ENCODE peak calls at places on chromosomes 12 and 14, in five cellular contexts. U is NCI-H2107; O is effector memory CD8-positive, alpha-beta T cell; V is CD4-positive, alpha-beta T cell; E is H7. I is an unnamed sample.

GRCh38 chr12:57008113-57008687 is 1.9 kb upstream of the ZBTB39 start:
- DNase-seq in U (peak), O (peak), V (no peak), E (peak), I (no peak)

GRCh38 chr14:55454264-55455151 is 14.1 kb upstream of the TBPL2 start:
- DNase-seq in U (peak), O (no peak), V (no peak), E (no peak), I (no peak)

GRCh38 chr14:54300881-54301280 is 95.9 kb upstream of the CDKN3 start:
- DNase-seq in U (no peak), O (no peak), V (no peak), E (no peak), I (no peak)

GRCh38 chr12:127306604-127307215 is 960.3 kb upstream of the TMEM132C start:
- DNase-seq in U (no peak), O (no peak), V (no peak), E (no peak), I (no peak)

GRCh38 chr12:76413121-76413520 is 64.9 kb upstream of the BBS10 start:
- DNase-seq in U (no peak), O (no peak), V (no peak), E (no peak), I (no peak)

GRCh38 chr12:67772276-67773169 is 124.0 kb downstream of the DYRK2 start:
- DNase-seq in U (peak), O (no peak), V (no peak), E (peak), I (no peak)

GRCh38 chr14:94066089-94066676 is 14.8 kb downstream of the DDX24 start:
- DNase-seq in U (no peak), O (no peak), V (no peak), E (no peak), I (no peak)

GRCh38 chr14:62308316-62308715 is 546.1 kb downstream of the SNAPC1 start:
- DNase-seq in U (no peak), O (no peak), V (no peak), E (no peak), I (no peak)

GRCh38 chr12:42630323-42630722 is 40.8 kb upstream of the PRICKLE1 start:
- DNase-seq in U (no peak), O (no peak), V (no peak), E (no peak), I (no peak)

GRCh38 chr14:89672636-89673279 is 255.7 kb upstream of the FOXN3 start:
- DNase-seq in U (no peak), O (no peak), V (no peak), E (no peak), I (no peak)

GRCh38 chr12:75623631-75624118 is 112.3 kb upstream of the KRR1 start:
- DNase-seq in U (no peak), O (no peak), V (no peak), E (peak), I (no peak)

GRCh38 chr12:132904718-132905328 is 17.4 kb upstream of the CHFR start:
- DNase-seq in U (no peak), O (peak), V (peak), E (peak), I (peak)

GRCh38 chr12:2009623-2010022 is 5.4 kb upstream of the DCP1B start:
- DNase-seq in U (no peak), O (no peak), V (no peak), E (peak), I (no peak)

GRCh38 chr12:46368138-46368537 is 4.4 kb downstream of the SLC38A2 start:
- DNase-seq in U (no peak), O (no peak), V (no peak), E (no peak), I (no peak)

GRCh38 chr12:54140958-54141388 is 47.8 kb downstream of the SMUG1 start:
- DNase-seq in U (no peak), O (no peak), V (no peak), E (peak), I (no peak)

GRCh38 chr12:50402270-50403000 is 1.8 kb downstream of the LARP4 start:
- DNase-seq in U (no peak), O (no peak), V (no peak), E (no peak), I (no peak)

GRCh38 chr14:102928412-102929348 is 6.2 kb downstream of the AMN start:
- DNase-seq in U (peak), O (peak), V (peak), E (peak), I (peak)

GRCh38 chr12:51371295-51371953 is 19.8 kb downstream of the GALNT6 start:
- DNase-seq in U (peak), O (no peak), V (no peak), E (peak), I (no peak)

GRCh38 chr12:2462087-2462486 is 332.7 kb upstream of the FKBP4 start:
- DNase-seq in U (no peak), O (no peak), V (no peak), E (no peak), I (no peak)

GRCh38 chr12:116160196-116160595 is 117.3 kb downstream of the MED13L start:
- DNase-seq in U (no peak), O (no peak), V (no peak), E (no peak), I (no peak)

GRCh38 chr12:89768586-89769482 is 60.2 kb upstream of the ATP2B1 start:
- DNase-seq in U (no peak), O (no peak), V (no peak), E (no peak), I (no peak)

GRCh38 chr14:30756594-30756993 is 117.8 kb upstream of the COCH start:
- DNase-seq in U (no peak), O (no peak), V (no peak), E (no peak), I (no peak)

GRCh38 chr12:2319747-2320146 is 267.0 kb downstream of the CACNA1C start:
- DNase-seq in U (no peak), O (no peak), V (no peak), E (peak), I (no peak)

I was measured in activated gamma-delta T cell treated with Interleukin-2 at 50 U/mL for 16 hours.